ENCODE peak calls at places on chromosome 21, in five cellular contexts. H is activated naive CD4-positive, alpha-beta T cell treated with anti-CD3 and anti-CD28 coated beads, Interleukin-2, amount 50 U/mL, for 16 hours; C is NCI-H1436; R is hypothalamus; J is activated CD8-positive, alpha-beta memory T cell treated with anti-CD3 and anti-CD28 coated beads, Interleukin-2, amount 50 U/mL, for 48 hours. B is an unnamed sample.

GRCh38 chr21:37300114-37300746 is 33.1 kb upstream of the VPS26C start:
- DNase-seq in J (no peak), R (no peak), C (no peak), H (no peak), B (no peak)

GRCh38 chr21:15731243-15731613 is 1.4 kb downstream of the USP25 start:
- DNase-seq in J (no peak), C (no peak), H (no peak), R (no peak), B (no peak)

GRCh38 chr21:38848187-38848609 is 42.5 kb downstream of the ETS2 start:
- DNase-seq in J (no peak), H (no peak), R (no peak), C (no peak), B (no peak)

GRCh38 chr21:34820051-34820450 is 151.3 kb downstream of the CLIC6 start:
- DNase-seq in J (no peak), H (no peak), C (no peak), R (no peak), B (no peak)

GRCh38 chr21:44723177-44724131 is 12.1 kb upstream of the TSPEAR start:
- DNase-seq in H (no peak), R (no peak), J (no peak), C (peak), B (no peak)

GRCh38 chr21:44829507-44830092 is 11.7 kb upstream of the SUMO3 start:
- DNase-seq in J (no peak), H (no peak), C (no peak), R (no peak), B (no peak)

GRCh38 chr21:39079617-39080016 is 103.6 kb downstream of the PSMG1 start:
- DNase-seq in C (no peak), R (no peak), H (no peak), J (no peak), B (peak)

GRCh38 chr21:39630827-39631226 is 18.1 kb downstream of the B3GALT5 start:
- DNase-seq in C (no peak), J (no peak), R (no peak), H (no peak), B (no peak)

GRCh38 chr21:18369115-18369514 is 34.5 kb downstream of the TMPRSS15 start:
- DNase-seq in R (no peak), H (no peak), J (no peak), C (peak), B (no peak)

GRCh38 chr21:42309753-42310213 is 5.4 kb downstream of the TFF3 start:
- DNase-seq in J (peak), H (peak), R (no peak), C (peak), B (peak)

B was measured in CD14-positive monocyte.